ENCODE peak calls at places on chromosomes 7 and 10, in four cellular contexts. H, Q, F and P are unnamed samples.

GRCh38 chr7:107148721-107149120 is 20.1 kb upstream of the HBP1 start:
- DNase-seq in F (no peak), Q (no peak), H (no peak), P (no peak)

GRCh38 chr10:51244739-51245138 is 170.5 kb downstream of the PRKG1 start:
- DNase-seq in Q (no peak), H (peak; percentile 95), F (no peak), P (peak; percentile 66)

GRCh38 chr10:71912431-71912830 is 51.8 kb upstream of the CHST3 start:
- DNase-seq in Q (no peak), H (no peak), F (no peak), P (no peak)

GRCh38 chr7:43942997-43943701 is 16.9 kb downstream of the UBE2D4 start:
- DNase-seq in Q (no peak), H (no peak), F (no peak), P (no peak)

GRCh38 chr10:95474228-95475002 is 86.8 kb downstream of the SORBS1 start:
- DNase-seq in F (no peak), H (peak; percentile 65), Q (no peak), P (no peak)

GRCh38 chr7:152313217-152313616 is 122.6 kb downstream of the KMT2C start:
- DNase-seq in H (no peak), Q (no peak), F (no peak), P (no peak)

GRCh38 chr10:15897282-15897681 is 37.0 kb upstream of the MINDY3 start:
- DNase-seq in H (peak; percentile 30), F (no peak), Q (no peak), P (no peak)

GRCh38 chr7:20236790-20237189 is 19.6 kb upstream of the MACC1 start:
- DNase-seq in H (no peak), F (no peak), Q (no peak), P (peak; percentile 35)

GRCh38 chr10:11551915-11552602 is 59.4 kb downstream of the USP6NL start:
- DNase-seq in Q (no peak), H (peak; percentile 91), F (no peak), P (peak; percentile 93)

GRCh38 chr10:27258838-27259532 is 18.4 kb upstream of the ACBD5 start:
- DNase-seq in Q (no peak), F (no peak), H (no peak), P (no peak)

GRCh38 chr7:99843808-99844207 is 16.0 kb downstream of the CYP3A43 start:
- DNase-seq in H (peak; percentile 2), Q (no peak), F (no peak), P (peak; percentile 4)

GRCh38 chr7:947391-948210 is 6.9 kb downstream of the ADAP1 start:
- DNase-seq in H (no peak), Q (peak; percentile 36), F (no peak), P (no peak)

GRCh38 chr7:1965579-1966294 is 267.0 kb downstream of the MAD1L1 start:
- DNase-seq in F (no peak), H (no peak), Q (peak; percentile 36), P (no peak)

GRCh38 chr7:142459557-142459963 is 201.7 kb upstream of the PRSS58 start:
- DNase-seq in H (peak; percentile 86), F (peak; percentile 16), Q (no peak), P (peak; percentile 84)

GRCh38 chr10:110214380-110214826 is 7.0 kb downstream of the MXI1 start:
- DNase-seq in H (no peak), Q (no peak), F (no peak), P (no peak)

GRCh38 chr7:151700621-151701185 is 176.2 kb downstream of the PRKAG2 start:
- DNase-seq in H (peak; percentile 75), Q (peak; percentile 24), F (no peak), P (peak; percentile 32)

GRCh38 chr10:28783089-28783488 is 105.8 kb downstream of the BAMBI start:
- DNase-seq in H (no peak), Q (no peak), F (no peak), P (no peak)

GRCh38 chr10:23412223-23412622 is 26.7 kb upstream of the OTUD1 start:
- DNase-seq in Q (no peak), H (peak; percentile 69), F (no peak), P (peak; percentile 78)

GRCh38 chr10:120184547-120185337 is 272.3 kb upstream of the PLPP4 start:
- DNase-seq in F (no peak), Q (no peak), H (no peak), P (no peak)

GRCh38 chr10:21265622-21266021 is 259.9 kb downstream of the SKIDA1 start:
- DNase-seq in H (peak; percentile 70), F (no peak), Q (no peak), P (peak; percentile 34)

GRCh38 chr10:62990126-62990525 is 143.0 kb upstream of the NRBF2 start:
- DNase-seq in H (peak; percentile 29), Q (no peak), F (no peak), P (no peak)

GRCh38 chr10:44961231-44961571 is 1.6 kb downstream of the RASSF4 start:
- DNase-seq in F (no peak), Q (no peak), H (no peak), P (no peak)